ENCODE peak calls at places on chromosomes 13 and 19, in nine cellular contexts. F, K, H, T, N, R, B, I and L are unnamed samples.

GRCh38 chr13:105410602-105411001 is 1124.9 kb downstream of the EFNB2 start:
- DNase-seq in F (peak), K (no peak), H (peak), T (no peak), N (no peak), R (peak), B (peak), I (peak), L (peak)

GRCh38 chr13:31962661-31963345 is 68.8 kb upstream of the FRY start:
- DNase-seq in F (no peak), K (no peak), H (no peak), T (no peak), N (no peak), R (no peak), B (no peak), I (no peak), L (no peak)

GRCh38 chr13:21734961-21735360 is 64.1 kb downstream of the FGF9 start:
- DNase-seq in F (no peak), K (no peak), H (no peak), T (no peak), N (no peak), R (no peak), B (no peak), I (no peak), L (peak)

GRCh38 chr19:48713041-48713863 is 6.3 kb downstream of the MAMSTR start:
- DNase-seq in F (no peak), K (no peak), H (no peak), T (no peak), N (no peak), R (no peak), B (no peak), I (no peak), L (no peak)

GRCh38 chr13:43405457-43405856 is 381.3 kb downstream of the ENOX1 start:
- DNase-seq in F (no peak), K (no peak), H (no peak), T (no peak), N (peak), R (no peak), B (no peak), I (no peak), L (no peak)

GRCh38 chr19:12778020-12778904 is 2.9 kb upstream of the HOOK2 start:
- DNase-seq in F (peak), K (no peak), H (peak), T (peak), N (no peak), R (peak), B (peak), I (peak), L (peak)

GRCh38 chr19:7450243-7451223 is 38.3 kb downstream of the PEX11G start:
- DNase-seq in F (no peak), K (peak), H (peak), T (no peak), N (peak), R (no peak), B (no peak), I (no peak), L (no peak)

GRCh38 chr19:3285647-3286176 is 61.3 kb downstream of the CELF5 start:
- DNase-seq in F (no peak), K (no peak), H (no peak), T (no peak), N (no peak), R (no peak), B (no peak), I (no peak), L (no peak)

GRCh38 chr19:49059056-49059455 is 1.5 kb upstream of the CGB7 start:
- DNase-seq in F (no peak), K (no peak), H (no peak), T (no peak), N (no peak), R (no peak), B (no peak), I (no peak), L (no peak)

GRCh38 chr13:92941167-92941566 is 285.4 kb upstream of the GPC6 start:
- DNase-seq in F (no peak), K (no peak), H (no peak), T (no peak), N (no peak), R (no peak), B (no peak), I (no peak), L (no peak)

GRCh38 chr19:46904114-46905060 is 43.6 kb downstream of the ARHGAP35 start:
- DNase-seq in F (peak), K (no peak), H (no peak), T (peak), N (peak), R (peak), B (no peak), I (no peak), L (no peak)

GRCh38 chr19:686589-687297 is 8.5 kb downstream of the PRSS57 start:
- DNase-seq in F (no peak), K (no peak), H (no peak), T (no peak), N (no peak), R (no peak), B (no peak), I (no peak), L (no peak)

GRCh38 chr13:112859817-112860190 is 109.2 kb upstream of the MCF2L start:
- DNase-seq in F (no peak), K (no peak), H (peak), T (peak), N (peak), R (no peak), B (no peak), I (no peak), L (no peak)

GRCh38 chr13:112638157-112638750 is 50.3 kb upstream of the TUBGCP3 start:
- DNase-seq in F (no peak), K (no peak), H (no peak), T (no peak), N (no peak), R (no peak), B (no peak), I (no peak), L (no peak)

GRCh38 chr19:55255618-55256423 is 3.0 kb downstream of the PPP6R1 start:
- DNase-seq in F (no peak), K (no peak), H (no peak), T (no peak), N (no peak), R (no peak), B (no peak), I (no peak), L (no peak)

GRCh38 chr13:46303743-46304385 is 83.2 kb downstream of the RUBCNL start:
- DNase-seq in F (no peak), K (no peak), H (no peak), T (no peak), N (no peak), R (no peak), B (no peak), I (no peak), L (no peak)

GRCh38 chr19:7861619-7862412 is 12.4 kb downstream of the PRR36 start:
- DNase-seq in F (no peak), K (no peak), H (no peak), T (no peak), N (no peak), R (no peak), B (no peak), I (peak), L (no peak)

GRCh38 chr19:4416268-4416667 is 13.8 kb downstream of the CHAF1A start:
- DNase-seq in F (no peak), K (no peak), H (no peak), T (no peak), N (no peak), R (no peak), B (no peak), I (no peak), L (no peak)

GRCh38 chr19:4413588-4413987 is 11.1 kb downstream of the CHAF1A start:
- DNase-seq in F (no peak), K (no peak), H (no peak), T (no peak), N (no peak), R (no peak), B (no peak), I (no peak), L (no peak)

GRCh38 chr19:4414144-4414799 is 11.8 kb downstream of the CHAF1A start:
- DNase-seq in F (no peak), K (no peak), H (no peak), T (no peak), N (no peak), R (no peak), B (no peak), I (no peak), L (no peak)

GRCh38 chr19:4415352-4415751 is 12.9 kb downstream of the CHAF1A start:
- DNase-seq in F (peak), K (no peak), H (peak), T (no peak), N (no peak), R (no peak), B (no peak), I (no peak), L (no peak)

DNA sequence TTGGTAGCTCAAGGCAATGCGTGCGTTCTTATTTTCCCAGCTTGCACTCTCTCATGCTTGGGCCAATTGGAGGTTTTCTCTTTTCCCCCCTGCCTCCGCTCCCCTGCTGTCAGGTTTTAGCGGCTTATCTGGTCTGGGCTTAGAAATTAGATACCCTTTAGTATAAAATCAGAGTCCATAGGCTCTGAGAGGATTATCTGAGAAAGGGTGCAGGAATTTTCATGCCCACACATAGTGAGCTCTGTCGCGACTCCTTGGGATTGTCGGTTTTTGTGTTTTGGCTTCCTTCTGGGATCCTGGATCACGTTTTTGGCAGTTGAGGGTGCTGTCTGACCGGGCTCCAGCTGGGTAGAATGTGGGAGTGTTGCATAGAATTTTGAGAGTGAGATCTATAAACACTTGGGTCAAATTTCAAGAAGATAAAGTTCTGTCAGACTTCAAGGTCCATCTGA is 12.4 kb downstream of the CHAF1A start:
- DNase-seq in F (no peak), K (no peak), H (peak), T (no peak), N (no peak), R (no peak), B (no peak), I (no peak), L (no peak)
- H3K4me3 ChIP-seq in F (no peak), K (no peak), H (no peak), T (no peak), N (peak), R (no peak), B (no peak), I (no peak), L (no peak)

GRCh38 chr13:75637101-75637774 is 1.1 kb downstream of the LMO7 start:
- DNase-seq in F (no peak), K (no peak), H (peak), T (no peak), N (no peak), R (no peak), B (no peak), I (no peak), L (no peak)

GRCh38 chr13:75643182-75643581 is 7.1 kb downstream of the LMO7 start:
- DNase-seq in F (no peak), K (no peak), H (no peak), T (no peak), N (no peak), R (no peak), B (no peak), I (no peak), L (no peak)

GRCh38 chr13:75639426-75639825 is 3.3 kb downstream of the LMO7 start:
- DNase-seq in F (no peak), K (no peak), H (no peak), T (no peak), N (no peak), R (no peak), B (no peak), I (no peak), L (no peak)

GRCh38 chr13:75643693-75644092 is 7.6 kb downstream of the LMO7 start:
- DNase-seq in F (no peak), K (no peak), H (no peak), T (no peak), N (no peak), R (no peak), B (no peak), I (no peak), L (no peak)

DNA sequence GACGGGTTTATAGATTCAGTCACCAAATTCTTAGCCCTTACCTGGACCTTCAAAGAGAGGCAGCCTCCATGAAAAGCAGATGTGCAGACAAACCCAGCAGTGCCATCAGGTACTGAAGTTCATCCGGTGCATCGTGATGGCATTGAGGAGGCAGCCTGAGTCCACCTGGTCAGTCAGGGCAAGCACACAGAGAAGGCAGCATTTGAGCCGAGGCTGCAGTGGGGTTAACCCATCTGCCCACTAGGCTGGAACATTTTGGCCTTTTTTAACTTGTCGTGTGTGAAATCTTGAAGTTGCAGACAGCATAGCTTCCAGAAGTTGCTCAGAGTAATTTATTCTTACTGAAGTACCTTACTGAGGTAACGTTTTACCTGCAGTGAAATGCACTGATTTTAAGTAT is 4.9 kb downstream of the LMO7 start:
- DNase-seq in F (no peak), K (no peak), H (no peak), T (no peak), N (no peak), R (no peak), B (no peak), I (no peak), L (no peak)
- H3K27ac ChIP-seq in F (no peak), K (no peak), H (no peak), T (no peak), N (no peak), R (no peak), B (peak), I (no peak), L (peak)

DNA sequence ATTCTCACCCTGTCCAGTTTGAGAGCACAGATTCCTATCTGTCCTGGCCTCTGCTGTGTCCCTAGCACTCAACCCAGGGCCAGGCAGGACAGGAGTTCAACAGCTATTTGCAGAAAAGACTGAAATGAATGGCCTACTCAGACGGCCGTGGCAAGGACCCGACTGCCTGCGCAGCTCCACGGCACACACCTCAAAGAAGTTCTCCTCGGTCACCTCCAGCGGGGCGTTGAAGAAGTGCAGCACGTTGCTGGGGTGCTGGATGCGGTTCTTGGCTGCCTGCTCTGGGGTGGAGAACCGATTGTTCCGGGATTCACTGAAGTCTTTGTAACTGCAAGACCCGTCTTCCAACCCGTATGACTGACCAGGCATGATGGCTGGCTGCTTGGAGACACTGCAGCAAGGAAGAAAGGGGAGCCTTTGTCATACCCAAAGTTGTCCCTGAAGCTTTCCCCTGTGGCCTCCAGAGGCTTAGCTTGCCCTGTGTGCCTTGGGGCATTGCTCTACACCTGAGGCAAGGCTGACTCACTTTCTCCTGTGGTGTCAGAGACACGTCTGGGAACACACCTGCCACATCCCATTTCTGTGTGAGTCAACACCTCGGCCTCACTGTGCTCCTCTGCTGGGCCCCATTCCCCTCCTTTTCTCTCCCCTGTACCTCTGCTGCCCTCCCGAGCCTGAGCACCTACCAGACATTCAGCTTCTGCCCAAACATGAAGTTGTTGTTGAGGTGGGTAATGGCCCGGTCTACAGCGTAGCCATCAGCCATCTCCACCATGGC is 6.8 kb upstream of the ECH1 start:
- DNase-seq in F (no peak), K (no peak), H (no peak), T (no peak), N (no peak), R (no peak), B (no peak), I (peak), L (no peak)
- TF ChIP-seq CTCF in F (no peak), K (no peak), H (no peak), T (no peak), N (no peak), R (no peak), B (peak), I (no peak), L (no peak)

DNA sequence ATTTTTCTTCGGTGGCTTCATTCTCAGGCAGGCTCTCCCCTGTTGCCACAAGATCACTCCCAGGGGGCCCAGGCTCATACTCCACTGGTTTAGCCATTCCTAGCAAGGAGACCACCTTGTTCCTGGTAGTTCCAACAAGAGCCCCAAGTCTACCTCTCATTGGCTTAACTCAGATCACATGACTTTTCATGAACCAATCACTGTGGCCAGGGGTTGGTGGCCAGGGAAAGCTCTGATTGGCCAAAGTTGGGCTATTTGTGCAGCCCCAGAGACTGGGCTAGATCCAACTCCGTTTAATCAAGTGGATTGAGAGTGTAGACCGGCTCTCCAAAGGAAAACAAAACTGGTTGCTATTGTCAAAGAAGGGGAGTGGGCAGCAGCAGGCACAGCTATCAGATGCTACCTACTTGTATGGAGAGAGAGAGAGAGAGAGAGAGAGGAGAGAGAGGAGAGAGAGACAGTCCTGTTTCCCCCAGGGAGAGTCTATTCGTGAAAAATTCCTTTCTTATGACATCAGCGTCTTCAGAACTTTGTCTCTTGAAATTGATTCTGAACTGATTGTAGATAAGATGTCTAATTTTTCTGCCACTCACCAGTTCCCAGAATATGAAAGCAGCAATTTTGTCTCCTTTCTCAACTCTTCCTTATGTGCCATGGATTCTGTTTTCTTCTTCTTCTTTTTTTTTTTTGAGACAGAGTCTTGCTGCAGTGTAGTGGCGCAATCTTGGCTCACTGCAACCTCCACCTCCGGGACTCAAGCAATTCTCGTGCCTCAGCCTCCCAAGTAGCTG is 5.9 kb downstream of the CEACAM19 start:
- DNase-seq in F (no peak), K (no peak), H (peak), T (no peak), N (no peak), R (no peak), B (no peak), I (no peak), L (no peak)
- H3K4me3 ChIP-seq in F (no peak), K (no peak), H (peak), T (no peak), N (no peak), R (no peak), B (no peak), I (no peak), L (no peak)

GRCh38 chr19:15216363-15216762 is 15.6 kb upstream of the NOTCH3 start:
- DNase-seq in F (no peak), K (no peak), H (no peak), T (no peak), N (no peak), R (no peak), B (no peak), I (no peak), L (no peak)
- H3K27ac ChIP-seq in F (no peak), K (no peak), H (no peak), T (no peak), N (no peak), R (peak), B (no peak), I (no peak), L (no peak)

GRCh38 chr13:99426426-99426825 is 74.8 kb upstream of the TM9SF2 start:
- DNase-seq in F (no peak), K (no peak), H (no peak), T (no peak), N (no peak), R (no peak), B (no peak), I (no peak), L (no peak)
- TF ChIP-seq CTCF in F (no peak), K (no peak), H (no peak), T (no peak), N (no peak), R (no peak), B (no peak), I (no peak), L (no peak)

GRCh38 chr13:24247016-24247415 is 62.4 kb upstream of the C1QTNF9 start:
- DNase-seq in F (no peak), K (no peak), H (no peak), T (no peak), N (no peak), R (no peak), B (no peak), I (no peak), L (no peak)
- H3K4me3 ChIP-seq in F (no peak), K (no peak), H (no peak), T (no peak), N (no peak), R (no peak), B (no peak), I (no peak), L (no peak)